ENCODE peak calls at places on chromosomes 4 and X, in nine cellular contexts. Q is IMR-90, F is fibroblast of lung, V is uterus, I is lower lobe of right lung, P is right atrium auricular region, W is vagina, E is breast epithelium, X is GM23338. L is an unnamed sample.

GRCh38 chrX:137427813-137428212 is 138.1 kb upstream of the ZIC3 start:
- DNase-seq in Q (no peak), F (peak; percentile 0), V (no peak), I (no peak), P (no peak), W (no peak), E (no peak), X (peak; percentile 42), L (no peak)

GRCh38 chr4:161704653-161705052 is 459.1 kb downstream of the FSTL5 start:
- DNase-seq in Q (no peak), F (no peak), V (no peak), I (no peak), P (no peak), W (no peak), E (no peak), X (peak; percentile 8), L (no peak)

GRCh38 chr4:113604955-113605354 is 156.6 kb downstream of the CAMK2D start:
- DNase-seq in Q (peak; percentile 64), F (no peak), V (no peak), I (no peak), P (no peak), W (no peak), E (no peak), X (no peak), L (no peak)

GRCh38 chr4:148270600-148270999 is 171.6 kb downstream of the NR3C2 start:
- DNase-seq in Q (no peak), F (no peak), V (no peak), I (no peak), P (no peak), W (no peak), E (no peak), X (no peak), L (no peak)

GRCh38 chrX:1824855-1825254 is 210.0 kb downstream of the ASMT start:
- DNase-seq in Q (no peak), F (no peak), V (no peak), I (no peak), P (no peak), W (no peak), E (no peak), X (no peak), L (no peak)

GRCh38 chrX:140710710-140711109 is 1.2 kb downstream of the LINC00632 start:
- DNase-seq in Q (no peak), F (peak; percentile 82), V (no peak), I (no peak), P (no peak), W (no peak), E (no peak), X (peak; percentile 16), L (peak; percentile 30)

GRCh38 chrX:118807151-118808017 is 16.2 kb upstream of the ZCCHC12 start:
- DNase-seq in Q (peak; percentile 52), F (peak; percentile 54), V (peak; percentile 46), I (no peak), P (no peak), W (no peak), E (no peak), X (peak; percentile 62), L (peak; percentile 68)

GRCh38 chr4:189162073-189162789 is 778.4 kb upstream of the FRG1 start:
- DNase-seq in Q (no peak), F (no peak), V (no peak), I (no peak), P (no peak), W (no peak), E (no peak), X (peak; percentile 75), L (no peak)

GRCh38 chr4:176400816-176401461 is 81.2 kb downstream of the SPCS3 start:
- DNase-seq in Q (peak; percentile 78), F (peak; percentile 66), V (no peak), I (no peak), P (no peak), W (no peak), E (no peak), X (no peak), L (no peak)

GRCh38 chr4:173301518-173302201 is 32.5 kb downstream of the HMGB2 start:
- DNase-seq in Q (peak; percentile 66), F (peak; percentile 82), V (no peak), I (no peak), P (no peak), W (no peak), E (no peak), X (peak; percentile 63), L (no peak)

GRCh38 chr4:184364100-184364921 is 110.0 kb downstream of the IRF2 start:
- DNase-seq in Q (no peak), F (no peak), V (no peak), I (no peak), P (no peak), W (no peak), E (no peak), X (no peak), L (no peak)

GRCh38 chrX:78378476-78379115 is 51.2 kb upstream of the CYSLTR1 start:
- DNase-seq in Q (no peak), F (no peak), V (no peak), I (peak; percentile 41), P (no peak), W (no peak), E (no peak), X (no peak), L (no peak)

GRCh38 chrX:56729152-56729557 is at the start of gene NBDY:
- DNase-seq in Q (peak; percentile 37), F (peak; percentile 50), V (peak; percentile 22), I (no peak), P (peak; percentile 62), W (no peak), E (peak; percentile 21), X (peak; percentile 46), L (no peak)

GRCh38 chr4:144463236-144463635 is 182.7 kb upstream of the HHIP start:
- DNase-seq in Q (no peak), F (no peak), V (no peak), I (no peak), P (no peak), W (no peak), E (no peak), X (no peak), L (no peak)

GRCh38 chr4:2552806-2553205 is 16.4 kb downstream of the FAM193A start:
- DNase-seq in Q (no peak), F (no peak), V (no peak), I (peak; percentile 17), P (no peak), W (no peak), E (no peak), X (no peak), L (no peak)

GRCh38 chr4:72209600-72209999 is 177.8 kb downstream of the NPFFR2 start:
- DNase-seq in Q (no peak), F (no peak), V (no peak), I (no peak), P (no peak), W (no peak), E (no peak), X (no peak), L (no peak)

GRCh38 chr4:72218953-72219352 is 187.2 kb downstream of the NPFFR2 start:
- DNase-seq in Q (no peak), F (no peak), V (no peak), I (no peak), P (no peak), W (no peak), E (no peak), X (no peak), L (no peak)

GRCh38 chr4:72216539-72217277 is 184.9 kb downstream of the NPFFR2 start:
- DNase-seq in Q (no peak), F (no peak), V (no peak), I (no peak), P (no peak), W (no peak), E (no peak), X (no peak), L (no peak)

DNA sequence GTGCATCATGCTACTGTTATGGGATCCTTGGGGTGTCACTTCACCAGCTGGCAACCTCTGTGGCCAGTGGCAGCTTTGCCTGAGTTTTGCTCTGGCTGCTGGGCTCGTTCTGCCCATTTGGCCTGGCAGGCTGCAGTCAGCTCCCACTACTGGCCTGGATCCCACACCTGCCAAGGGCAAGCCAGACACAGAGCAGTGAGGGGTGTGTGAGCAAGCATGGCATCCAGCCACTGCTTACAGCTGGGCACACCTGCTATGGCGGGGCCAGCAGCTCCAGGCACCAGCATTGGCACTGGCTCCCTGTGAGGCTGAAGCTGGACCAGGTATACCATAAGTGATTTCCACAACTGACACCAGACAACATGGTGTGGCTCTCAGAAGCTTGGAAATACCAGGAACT is 183.4 kb downstream of the NPFFR2 start:
- DNase-seq in Q (no peak), F (no peak), V (no peak), I (no peak), P (no peak), W (no peak), E (no peak), X (no peak), L (no peak)
- H3K4me1 ChIP-seq in Q (no peaks in the 10 kb centered on the region), F (no peaks in the 10 kb centered on the region), V (no peaks in the 10 kb centered on the region), I (no peaks in the 10 kb centered on the region), P (no peaks in the 10 kb centered on the region), W (no peaks in the 10 kb centered on the region), E (no peaks in the 10 kb centered on the region), X (no peaks in the 10 kb centered on the region), L (no peaks in the 10 kb centered on the region)

GRCh38 chr4:5784960-5785611 is 74.1 kb downstream of the EVC start:
- DNase-seq in Q (no peak), F (no peak), V (no peak), I (no peak), P (peak; percentile 61), W (no peak), E (no peak), X (peak; percentile 38), L (no peak)
- TF ChIP-seq CTCF in Q (no peak), F (no peak), V (no peak), I (no peak), P (no peak), W (no peak), E (no peak), X (peak; percentile 33), L (no peak)

DNA sequence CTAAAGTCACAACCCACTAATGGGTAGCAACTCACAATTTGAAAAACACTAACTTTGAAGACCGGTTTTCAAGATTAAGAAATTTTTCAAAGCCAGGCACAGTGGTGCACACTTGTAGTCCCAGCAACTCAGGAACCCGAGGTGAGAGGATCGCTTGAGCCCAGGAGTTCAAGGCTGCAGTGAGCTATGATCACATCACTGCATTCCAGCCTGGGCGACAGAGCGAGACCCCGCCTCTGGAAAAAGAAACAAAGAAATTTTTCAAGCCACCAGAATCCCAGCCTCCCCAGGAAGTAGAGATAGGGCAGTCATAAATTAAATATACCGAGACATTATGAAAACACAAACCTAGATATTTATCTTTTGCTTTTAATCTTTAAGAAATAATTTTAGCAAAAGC is 13.0 kb downstream of the SMARCA1 start:
- DNase-seq in Q (no peak), F (no peak), V (no peak), I (no peak), P (no peak), W (no peak), E (no peak), X (no peak), L (no peak)
- H3K27ac ChIP-seq in Q (no peak overlapping the region), F (no peak overlapping the region), V (no peak overlapping the region), I (no peak overlapping the region), P (no peak overlapping the region), W (no peak overlapping the region), E (no peak overlapping the region), X (no peak overlapping the region), L (no peak overlapping the region)

DNA sequence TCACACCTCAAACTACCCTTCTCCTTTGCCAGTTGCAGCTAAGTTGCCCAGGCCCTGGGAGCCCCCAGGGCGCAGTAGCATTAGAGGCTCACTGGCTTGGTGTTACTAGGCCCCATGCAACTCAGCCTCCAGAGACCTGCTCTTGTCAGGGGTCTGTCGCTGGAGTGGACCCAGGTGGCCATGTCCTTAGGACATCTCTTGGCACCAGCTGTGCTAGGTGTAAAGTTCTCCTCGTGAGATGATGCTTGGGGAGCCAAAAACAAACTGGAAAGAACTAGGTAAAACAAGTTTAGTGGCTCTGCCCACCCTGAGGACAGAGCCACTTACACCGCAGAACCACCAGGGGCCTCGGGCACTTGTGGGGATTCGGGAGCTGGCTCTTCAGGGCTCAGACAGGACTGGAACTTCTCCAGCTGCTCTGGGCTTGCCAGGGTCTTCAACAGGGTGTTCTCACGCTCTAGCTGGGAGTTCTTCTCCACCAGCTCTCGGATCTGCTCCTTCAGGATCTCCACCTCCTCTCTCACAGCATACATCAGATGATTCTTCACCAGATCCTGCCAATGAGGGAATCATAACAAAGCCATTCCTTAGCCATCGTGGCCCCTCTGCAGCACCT is 61.3 kb downstream of the TSC22D3 start:
- DNase-seq in Q (no peak), F (peak; percentile 34), V (no peak), I (peak; percentile 54), P (no peak), W (no peak), E (no peak), X (no peak), L (no peak)
- H3K4me1 ChIP-seq in Q (peaks cover 12% of the 10 kb centered on the region), F (peaks cover 3% of the 10 kb centered on the region), V (peaks cover 5% of the 10 kb centered on the region), I (peaks cover 47% of the 10 kb centered on the region), P (no peaks in the 10 kb centered on the region), W (peaks cover 35% of the 10 kb centered on the region), E (no peaks in the 10 kb centered on the region), X (peaks cover 10% of the 10 kb centered on the region), L (no peaks in the 10 kb centered on the region)

L was measured in tibial artery.